ENCODE peak calls at places on chromosomes 2 and 18, in ten cellular contexts. I is endodermal cell; S is CD8-positive, alpha-beta T cell; D is thoracic aorta; F is kidney; H is brain microvascular endothelial cell; W is AG04450; X is MM.1S; O is IMR-90; L is kidney epithelial cell. G is an unnamed sample.

GRCh38 chr2:101734511-101735165 is 37.1 kb downstream of the MAP4K4 start:
- DNase-seq in I (no peak), S (no peak), D (no peak), F (no peak), H (no peak), W (no peak), X (no peak), O (no peak), L (no peak), G (no peak)

GRCh38 chr18:45713239-45713638 is 10.7 kb upstream of the SLC14A1 start:
- DNase-seq in I (peak; percentile 13), S (no peak), D (no peak), F (no peak), H (no peak), W (no peak), X (no peak), O (no peak), L (no peak), G (no peak)

GRCh38 chr2:120453635-120453998 is 107.7 kb downstream of the INHBB start:
- DNase-seq in I (no peak), S (no peak), D (no peak), F (no peak), H (peak; percentile 55), W (no peak), X (no peak), O (peak; percentile 71), L (peak; percentile 23), G (no peak)

GRCh38 chr18:58570360-58571064 is 58.4 kb downstream of the ALPK2 start:
- DNase-seq in I (no peak), S (no peak), D (no peak), F (no peak), H (no peak), W (no peak), X (no peak), O (no peak), L (no peak), G (no peak)

GRCh38 chr2:114661926-114662670 is 219.7 kb downstream of the DPP10 start:
- DNase-seq in I (peak; percentile 78), S (no peak), D (no peak), F (peak; percentile 71), H (no peak), W (no peak), X (no peak), O (no peak), L (no peak), G (no peak)

GRCh38 chr2:168192143-168192785 is 55.1 kb downstream of the STK39 start:
- DNase-seq in I (no peak), S (no peak), D (no peak), F (no peak), H (no peak), W (no peak), X (no peak), O (no peak), L (no peak), G (no peak)

GRCh38 chr2:30768708-30769580 is 38.3 kb downstream of the CAPN13 start:
- DNase-seq in I (peak; percentile 36), S (no peak), D (no peak), F (no peak), H (no peak), W (no peak), X (no peak), O (no peak), L (no peak), G (no peak)

GRCh38 chr2:114010001-114010400 is 120.1 kb downstream of the ACTR3 start:
- DNase-seq in I (no peak), S (no peak), D (no peak), F (no peak), H (no peak), W (no peak), X (no peak), O (peak; percentile 50), L (no peak), G (no peak)

GRCh38 chr2:64626146-64626809 is 27.4 kb downstream of the SERTAD2 start:
- DNase-seq in I (no peak), S (no peak), D (no peak), F (no peak), H (no peak), W (no peak), X (no peak), O (no peak), L (no peak), G (no peak)

GRCh38 chr2:129673234-129673633 is 306.2 kb upstream of the RAB6C start:
- DNase-seq in I (no peak), S (no peak), D (no peak), F (no peak), H (no peak), W (no peak), X (no peak), O (no peak), L (no peak), G (no peak)

GRCh38 chr2:15899751-15900493 is 40.4 kb upstream of the MYCN start:
- DNase-seq in I (no peak), S (no peak), D (no peak), F (no peak), H (no peak), W (no peak), X (no peak), O (no peak), L (no peak), G (no peak)

GRCh38 chr2:202934456-202934855 is 22.4 kb downstream of the CARF start:
- DNase-seq in I (no peak), S (no peak), D (no peak), F (no peak), H (no peak), W (no peak), X (no peak), O (no peak), L (no peak), G (no peak)

GRCh38 chr2:9556121-9556869 is 665 bp upstream of the ADAM17 start:
- DNase-seq in I (no peak), S (no peak), D (no peak), F (no peak), H (no peak), W (no peak), X (no peak), O (peak; percentile 22), L (no peak), G (no peak)

GRCh38 chr2:71933467-71934319 is 214.0 kb downstream of the CYP26B1 start:
- DNase-seq in I (peak; percentile 72), S (peak; percentile 39), D (no peak), F (no peak), H (peak; percentile 40), W (no peak), X (no peak), O (no peak), L (no peak), G (no peak)
- TF ChIP-seq CTCF in I (peak; percentile 74), S (no peak), D (no peak), F (no peak), H (peak; percentile 58), W (peak; percentile 21), X (no peak), O (peak; percentile 9), L (no peak), G (peak; percentile 21)

GRCh38 chr2:217392930-217393584 is 533.2 kb upstream of the TNP1 start:
- DNase-seq in I (no peak), S (no peak), D (no peak), F (no peak), H (no peak), W (no peak), X (no peak), O (peak; percentile 39), L (no peak), G (no peak)
- H3K4me3 ChIP-seq in I (no peak overlapping the region), S (no peak overlapping the region), D (peak overlapping the region; percentile 41), F (no peak overlapping the region), H (no peak overlapping the region), W (peak overlapping the region; percentile 14), X (no peak overlapping the region), O (no peak overlapping the region), L (no peak overlapping the region), G (no peak overlapping the region)

DNA sequence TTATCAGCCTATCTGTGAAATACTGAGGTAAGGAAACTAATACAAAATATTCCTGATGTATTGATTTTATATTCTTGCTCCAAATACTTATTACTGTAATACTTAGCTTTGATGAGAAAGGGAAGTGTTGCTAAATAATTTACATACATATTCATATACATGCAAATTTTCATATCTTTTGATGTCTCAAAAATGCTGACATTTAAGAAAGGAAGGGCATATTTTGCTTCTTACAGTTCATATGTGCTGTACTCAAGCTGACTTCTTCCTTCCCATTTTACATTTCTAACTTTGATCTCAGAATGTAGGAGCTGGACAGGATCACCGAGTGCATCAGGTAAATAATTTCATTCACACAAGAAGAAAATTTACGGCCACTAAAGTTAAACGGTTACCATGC is 399.2 kb upstream of the VWC2L start:
- DNase-seq in I (no peak), S (no peak), D (no peak), F (no peak), H (no peak), W (no peak), X (no peak), O (no peak), L (no peak), G (no peak)
- TF ChIP-seq CTCF in I (no peak), S (no peak), D (no peak), F (no peak), H (no peak), W (no peak), X (no peak), O (no peak), L (no peak), G (no peak)

GRCh38 chr2:172734711-172735645 is 667 bp upstream of the RAPGEF4 start:
- DNase-seq in I (peak; percentile 60), S (no peak), D (no peak), F (no peak), H (no peak), W (no peak), X (no peak), O (no peak), L (no peak), G (no peak)
- H3K4me3 ChIP-seq in I (no peak overlapping the region), S (no peak overlapping the region), D (peak overlapping the region; percentile 71), F (no peak overlapping the region), H (peak overlapping the region; percentile 48), W (peak overlapping the region; percentile 54), X (no peak overlapping the region), O (peak overlapping the region; percentile 81), L (peak overlapping the region; percentile 38), G (peak overlapping the region; percentile 33)

GRCh38 chr2:201452856-201453643 is 1.5 kb downstream of the STRADB start:
- DNase-seq in I (no peak), S (no peak), D (no peak), F (no peak), H (no peak), W (no peak), X (no peak), O (no peak), L (no peak), G (no peak)

GRCh38 chr2:201450910-201451329 is 338 bp downstream of the TRAK2 start:
- DNase-seq in I (no peak), S (no peak), D (no peak), F (no peak), H (no peak), W (no peak), X (no peak), O (peak; percentile 29), L (no peak), G (no peak)

GRCh38 chr2:201448701-201449100 is 2.6 kb downstream of the TRAK2 start:
- DNase-seq in I (no peak), S (no peak), D (no peak), F (no peak), H (no peak), W (no peak), X (no peak), O (no peak), L (no peak), G (no peak)

GRCh38 chr2:201452058-201452736 is 657 bp downstream of the STRADB start:
- DNase-seq in I (no peak), S (no peak), D (no peak), F (no peak), H (no peak), W (no peak), X (peak; percentile 14), O (no peak), L (no peak), G (no peak)

GRCh38 chr2:201451330-201452057 is at the start of the genes STRADB and TRAK2:
- DNase-seq in I (peak; percentile 98), S (peak; percentile 95), D (peak; percentile 87), F (peak; percentile 98), H (peak; percentile 92), W (peak; percentile 68), X (peak; percentile 96), O (peak; percentile 92), L (peak; percentile 74), G (no peak)
- TF ChIP-seq CTCF in I (peak; percentile 71), S (no peak), D (peak; percentile 43), F (no peak), H (peak; percentile 48), W (peak; percentile 10), X (peak; percentile 10), O (peak; percentile 30), L (peak; percentile 19), G (peak; percentile 14)

G was measured in epithelial cell of proximal tubule.